ENCODE peak calls at places on chromosomes 11 and 22, in four cellular contexts. One of them, this sample, is unnamed.

GRCh38 chr11:45489281-45489906 is 176.0 kb downstream of the CHST1 start:
- DNase-seq in upper lobe of left lung: no peak
- DNase-seq in transverse colon: no peak
- DNase-seq in H1: no peak
- DNase-seq in this sample: no peak

GRCh38 chr22:20940178-20940790 is 23.1 kb downstream of the CRKL start:
- DNase-seq in transverse colon: no peak
- DNase-seq in upper lobe of left lung: no peak
- DNase-seq in H1: no peak
- DNase-seq in this sample: no peak

GRCh38 chr11:119065369-119065768 is 2.2 kb upstream of the VPS11 start:
- DNase-seq in upper lobe of left lung: no peak
- DNase-seq in H1: no peak
- DNase-seq in transverse colon: peak; percentile 20
- DNase-seq in this sample: no peak

GRCh38 chr11:59560290-59560701 is 49.0 kb downstream of the OR4D9 start:
- DNase-seq in H1: peak; percentile 97
- DNase-seq in transverse colon: peak; percentile 69
- DNase-seq in upper lobe of left lung: peak; percentile 39
- DNase-seq in this sample: peak; percentile 51

GRCh38 chr11:112928136-112928535 is 33.1 kb upstream of the NCAM1 start:
- DNase-seq in transverse colon: no peak
- DNase-seq in H1: no peak
- DNase-seq in upper lobe of left lung: no peak
- DNase-seq in this sample: no peak

GRCh38 chr11:130601141-130601540 is 152.7 kb downstream of the ADAMTS15 start:
- DNase-seq in H1: peak; percentile 52
- DNase-seq in transverse colon: peak; percentile 63
- DNase-seq in upper lobe of left lung: peak; percentile 35
- DNase-seq in this sample: peak; percentile 63

GRCh38 chr11:11407065-11407737 is 54.2 kb upstream of the CSNK2A3 start:
- DNase-seq in transverse colon: peak; percentile 53
- DNase-seq in upper lobe of left lung: peak; percentile 75
- DNase-seq in H1: no peak
- DNase-seq in this sample: no peak

GRCh38 chr11:129372609-129373488 is 2.8 kb upstream of the BARX2 start:
- DNase-seq in upper lobe of left lung: no peak
- DNase-seq in transverse colon: no peak
- DNase-seq in H1: peak; percentile 78
- DNase-seq in this sample: no peak

GRCh38 chr11:45578286-45578685 is 87.1 kb downstream of the CHST1 start:
- DNase-seq in transverse colon: no peak
- DNase-seq in H1: no peak
- DNase-seq in upper lobe of left lung: no peak
- DNase-seq in this sample: no peak

GRCh38 chr22:31561238-31561887 is 65.0 kb downstream of the SFI1 start:
- DNase-seq in transverse colon: peak; percentile 84
- DNase-seq in upper lobe of left lung: peak; percentile 79
- DNase-seq in H1: peak; percentile 89
- DNase-seq in this sample: peak; percentile 54
- TF ChIP-seq EP300 in transverse colon: no peak
- TF ChIP-seq EP300 in upper lobe of left lung: no peak
- TF ChIP-seq EP300 in H1: no peak
- TF ChIP-seq EP300 in this sample: no peak

GRCh38 chr11:6217722-6218121 is 12.4 kb downstream of the C11orf42 start:
- DNase-seq in H1: no peak
- DNase-seq in upper lobe of left lung: no peak
- DNase-seq in transverse colon: no peak
- DNase-seq in this sample: no peak

GRCh38 chr11:6214530-6214929 is 9.2 kb downstream of the C11orf42 start:
- DNase-seq in transverse colon: no peak
- DNase-seq in upper lobe of left lung: no peak
- DNase-seq in H1: no peak
- DNase-seq in this sample: no peak

GRCh38 chr11:6223854-6224253 is 10.6 kb downstream of the FHIP1B start:
- DNase-seq in H1: no peak
- DNase-seq in upper lobe of left lung: no peak
- DNase-seq in transverse colon: no peak
- DNase-seq in this sample: no peak

GRCh38 chr11:6216501-6216900 is 11.1 kb downstream of the C11orf42 start:
- DNase-seq in H1: no peak
- DNase-seq in upper lobe of left lung: no peak
- DNase-seq in transverse colon: no peak
- DNase-seq in this sample: no peak

DNA sequence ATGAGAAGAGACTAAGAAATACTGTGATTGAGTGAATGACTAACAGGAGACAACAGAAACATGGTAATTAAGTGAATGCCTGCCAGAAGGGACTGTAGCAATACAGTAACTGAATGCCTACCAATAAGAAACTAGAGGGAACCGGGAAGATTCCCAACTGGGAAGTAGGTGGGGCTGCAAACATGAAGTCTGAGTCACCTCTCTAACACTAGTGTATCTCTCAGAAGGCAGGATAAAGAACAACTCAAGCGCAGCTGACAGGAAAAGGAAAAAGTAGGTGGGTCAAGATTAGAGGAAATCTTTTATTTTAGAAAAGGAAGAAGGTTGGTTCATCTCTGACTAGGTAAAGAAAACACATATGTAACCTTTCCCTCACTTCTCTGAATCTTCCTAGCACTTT is 14.0 kb downstream of the C11orf42 start:
- DNase-seq in upper lobe of left lung: no peak
- DNase-seq in H1: no peak
- DNase-seq in transverse colon: peak; percentile 36
- DNase-seq in this sample: peak; percentile 25
- H3K27ac ChIP-seq in upper lobe of left lung: peak overlapping the region; percentile 60
- H3K27ac ChIP-seq in H1: no peak overlapping the region
- H3K27ac ChIP-seq in transverse colon: peak overlapping the region; percentile 54
- H3K27ac ChIP-seq in this sample: no peak overlapping the region

GRCh38 chr11:2135648-2136201 is 3.5 kb downstream of the IGF2 start:
- DNase-seq in H1: no peak
- DNase-seq in upper lobe of left lung: no peak
- DNase-seq in transverse colon: no peak
- DNase-seq in this sample: no peak

GRCh38 chr11:2133481-2134021 is 5.6 kb downstream of the IGF2 start:
- DNase-seq in upper lobe of left lung: no peak
- DNase-seq in H1: no peak
- DNase-seq in transverse colon: no peak
- DNase-seq in this sample: no peak

GRCh38 chr11:2136209-2136951 is 2.8 kb downstream of the IGF2 start:
- DNase-seq in upper lobe of left lung: no peak
- DNase-seq in transverse colon: no peak
- DNase-seq in H1: no peak
- DNase-seq in this sample: no peak

GRCh38 chr11:2134022-2135010 is 4.9 kb downstream of the IGF2 start:
- DNase-seq in transverse colon: no peak
- DNase-seq in upper lobe of left lung: no peak
- DNase-seq in H1: no peak
- DNase-seq in this sample: no peak

DNA sequence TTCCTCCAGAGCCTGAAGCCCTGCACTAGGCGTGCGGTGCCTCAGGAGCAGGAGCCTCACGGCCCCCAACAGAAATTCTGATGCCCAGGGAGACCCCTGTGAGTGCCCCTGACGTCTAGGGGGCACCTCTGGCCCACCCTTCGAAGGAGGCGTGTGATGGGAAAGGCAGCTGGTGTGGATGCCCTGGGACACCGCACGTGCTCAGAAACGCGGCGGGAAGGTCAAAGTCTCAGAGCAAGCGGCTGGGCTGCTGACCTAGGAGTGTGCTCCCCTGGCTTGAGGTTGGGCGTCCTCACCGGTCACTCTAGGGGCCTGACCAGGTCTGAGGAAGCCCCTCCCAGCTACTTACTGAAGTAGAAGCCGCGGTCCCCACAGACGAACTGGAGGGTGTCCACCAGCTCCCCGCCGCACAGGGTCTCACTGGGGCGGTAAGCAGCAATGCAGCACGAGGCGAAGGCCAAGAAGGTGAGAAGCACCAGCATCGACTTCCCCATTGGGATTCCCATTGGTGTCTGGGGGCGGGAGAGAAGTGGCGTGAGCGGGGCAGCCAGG is 4.1 kb downstream of the IGF2 start:
- DNase-seq in transverse colon: no peak
- DNase-seq in upper lobe of left lung: no peak
- DNase-seq in H1: no peak
- DNase-seq in this sample: no peak
- TF ChIP-seq EP300 in transverse colon: no peak
- TF ChIP-seq EP300 in upper lobe of left lung: no peak
- TF ChIP-seq EP300 in H1: no peak
- TF ChIP-seq EP300 in this sample: no peak

GRCh38 chr22:29738118-29738815 is 18.5 kb downstream of the CABP7 start:
- DNase-seq in transverse colon: no peak
- DNase-seq in upper lobe of left lung: no peak
- DNase-seq in H1: no peak
- DNase-seq in this sample: no peak
- H3K27ac ChIP-seq in transverse colon: no peak overlapping the region
- H3K27ac ChIP-seq in upper lobe of left lung: no peak overlapping the region
- H3K27ac ChIP-seq in H1: no peak overlapping the region
- H3K27ac ChIP-seq in this sample: no peak overlapping the region

GRCh38 chr11:18321622-18321990 is 334 bp downstream of the HPS5 start:
- DNase-seq in transverse colon: no peak
- DNase-seq in H1: no peak
- DNase-seq in upper lobe of left lung: no peak
- DNase-seq in this sample: no peak
- TF ChIP-seq EP300 in transverse colon: no peak
- TF ChIP-seq EP300 in H1: no peak
- TF ChIP-seq EP300 in upper lobe of left lung: no peak
- TF ChIP-seq EP300 in this sample: no peak

GRCh38 chr11:87076874-87077429 is 39.2 kb downstream of the TMEM135 start:
- DNase-seq in transverse colon: no peak
- DNase-seq in upper lobe of left lung: no peak
- DNase-seq in H1: no peak
- DNase-seq in this sample: no peak
- H3K27ac ChIP-seq in transverse colon: no peak overlapping the region
- H3K27ac ChIP-seq in upper lobe of left lung: no peak overlapping the region
- H3K27ac ChIP-seq in H1: no peak overlapping the region
- H3K27ac ChIP-seq in this sample: no peak overlapping the region

DNA sequence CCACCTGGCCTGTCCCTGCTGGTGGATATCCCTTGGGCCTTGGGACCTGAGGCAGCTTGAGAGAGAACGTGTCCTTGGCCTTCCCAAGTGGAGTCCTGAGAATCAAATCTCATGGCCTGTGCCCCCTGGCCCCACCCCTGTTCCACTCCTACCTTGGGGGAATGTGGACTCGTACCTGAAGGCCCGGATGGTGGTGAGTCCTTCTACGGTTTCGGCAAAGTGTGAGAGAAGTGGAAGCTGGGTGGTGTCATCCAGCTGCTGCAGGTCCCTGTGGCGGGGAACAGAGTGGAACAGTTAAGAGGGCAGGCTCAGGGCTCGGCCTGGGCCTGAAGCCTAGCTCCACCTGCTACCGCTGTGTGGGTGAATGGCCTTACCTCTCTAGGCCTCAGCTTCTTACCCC is 14.0 kb upstream of the KCNJ11 start:
- DNase-seq in H1: no peak
- DNase-seq in upper lobe of left lung: no peak
- DNase-seq in transverse colon: no peak
- DNase-seq in this sample: no peak
- TF ChIP-seq EP300 in H1: no peak
- TF ChIP-seq EP300 in upper lobe of left lung: no peak
- TF ChIP-seq EP300 in transverse colon: no peak
- TF ChIP-seq EP300 in this sample: no peak

GRCh38 chr11:6568191-6568918 is 35.1 kb downstream of the RRP8 start:
- DNase-seq in upper lobe of left lung: no peak
- DNase-seq in transverse colon: no peak
- DNase-seq in H1: peak; percentile 65
- DNase-seq in this sample: no peak

GRCh38 chr11:6565325-6565724 is 38.1 kb downstream of the RRP8 start:
- DNase-seq in transverse colon: no peak
- DNase-seq in H1: no peak
- DNase-seq in upper lobe of left lung: no peak
- DNase-seq in this sample: no peak

GRCh38 chr11:6567371-6567745 is 36.1 kb downstream of the RRP8 start:
- DNase-seq in transverse colon: no peak
- DNase-seq in upper lobe of left lung: no peak
- DNase-seq in H1: no peak
- DNase-seq in this sample: no peak

GRCh38 chr11:6566704-6567370 is 36.6 kb downstream of the RRP8 start:
- DNase-seq in H1: no peak
- DNase-seq in transverse colon: no peak
- DNase-seq in upper lobe of left lung: no peak
- DNase-seq in this sample: no peak

DNA sequence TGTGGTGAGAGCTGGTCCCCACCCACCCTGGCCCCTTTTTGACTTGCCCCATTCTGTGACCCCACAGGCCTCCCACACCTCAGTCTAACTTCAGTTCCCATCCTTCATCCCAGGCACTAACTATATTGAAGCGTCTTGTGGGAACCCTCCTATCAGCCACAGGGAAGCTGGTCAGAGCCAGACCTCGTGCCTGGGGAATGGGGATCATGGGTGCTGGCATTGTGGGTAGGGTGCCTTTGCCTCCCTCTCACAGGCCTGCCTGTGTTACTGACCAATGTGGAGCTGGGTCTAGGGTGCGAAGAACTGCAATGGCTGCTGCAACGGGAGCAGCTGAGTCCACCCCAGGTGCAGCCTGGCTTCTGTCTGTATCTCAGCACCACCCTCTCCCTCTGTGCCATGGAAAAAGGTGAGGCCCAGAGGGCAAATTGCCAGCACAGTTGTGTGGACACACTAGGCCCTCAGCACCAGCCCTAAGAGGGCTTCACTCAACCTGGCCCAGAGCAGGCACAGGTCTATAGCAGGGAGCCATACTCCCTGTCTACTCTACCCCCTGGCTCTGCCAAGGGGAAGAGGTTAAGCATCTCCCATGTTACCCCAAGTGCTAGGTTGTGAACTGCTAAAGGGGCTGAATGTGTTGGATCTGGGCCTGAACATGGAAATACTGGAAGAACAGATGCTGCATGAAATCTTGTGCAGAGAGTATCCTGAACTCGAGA is 37.3 kb downstream of the RRP8 start:
- DNase-seq in transverse colon: no peak
- DNase-seq in upper lobe of left lung: no peak
- DNase-seq in H1: no peak
- DNase-seq in this sample: no peak
- H3K27ac ChIP-seq in transverse colon: no peak overlapping the region
- H3K27ac ChIP-seq in upper lobe of left lung: no peak overlapping the region
- H3K27ac ChIP-seq in H1: no peak overlapping the region
- H3K27ac ChIP-seq in this sample: no peak overlapping the region

DNA sequence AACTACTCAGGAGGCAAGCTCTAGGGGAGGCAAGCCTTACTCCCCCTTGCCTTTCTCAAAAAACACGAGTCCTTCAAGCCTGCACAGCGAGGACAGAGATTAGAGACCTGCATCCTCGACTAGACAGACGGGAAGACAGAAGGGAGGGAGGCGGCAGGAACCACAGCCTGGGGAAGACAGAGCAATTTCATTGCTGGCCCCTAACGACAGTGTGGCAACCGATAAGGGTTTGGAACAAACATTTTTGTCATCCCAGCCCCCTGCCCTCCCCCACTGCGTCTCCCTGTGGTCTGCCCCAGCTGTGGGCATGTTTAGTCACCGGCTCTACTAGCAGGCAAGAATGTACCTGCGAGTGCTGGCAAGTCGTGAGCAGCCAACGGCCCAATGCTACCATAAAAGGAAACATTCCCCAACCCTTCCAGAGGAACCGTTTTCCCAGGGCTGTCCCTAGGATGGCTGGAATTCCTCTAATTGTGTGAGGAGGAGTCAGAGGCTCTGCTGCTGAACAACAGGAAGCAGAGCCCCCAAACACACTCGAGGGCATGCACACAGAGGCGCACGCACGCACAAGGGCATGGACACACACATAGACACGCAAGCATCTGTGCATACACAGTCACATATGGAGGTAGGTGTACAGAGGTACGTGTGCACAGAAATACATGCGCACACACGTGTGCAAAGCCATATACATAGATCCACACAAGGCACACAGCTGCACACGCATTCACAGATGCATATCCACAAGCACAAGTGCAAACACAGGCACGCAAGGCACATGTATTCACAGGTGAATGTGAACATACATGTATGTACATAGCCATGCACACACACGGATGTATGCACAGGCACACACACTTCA is 58.3 kb downstream of the MYH9 start:
- DNase-seq in upper lobe of left lung: no peak
- DNase-seq in transverse colon: peak; percentile 60
- DNase-seq in H1: peak; percentile 80
- DNase-seq in this sample: no peak
- TF ChIP-seq EP300 in upper lobe of left lung: no peak
- TF ChIP-seq EP300 in transverse colon: peak; percentile 54
- TF ChIP-seq EP300 in H1: peak; percentile 98
- TF ChIP-seq EP300 in this sample: peak; percentile 51

This sample was measured in tibial nerve.